ENCODE peak calls at places on chromosomes 6 and 20, in seven cellular contexts. Z is endothelial cell, V is mucosa of descending colon, Q is mesothelial cell of epicardium, D is cardiac muscle cell, U is osteocyte, A is heart left ventricle. G is an unnamed sample.
A peak's percentile ranks its signal among the peaks of the same experiment; 100 is the strongest.

GRCh38 chr6:81562169-81562568 is 190.3 kb downstream of the TENT5A start:
- DNase-seq in Z (no peak), V (no peak), Q (no peak), D (peak; percentile 14), U (no peak), A (no peak), G (peak; percentile 16)

GRCh38 chr6:30450908-30451818 is 38.1 kb upstream of the HLA-E start:
- DNase-seq in Z (peak; percentile 45), V (peak; percentile 65), Q (no peak), D (no peak), U (no peak), A (peak; percentile 71), G (no peak)

GRCh38 chr20:10795286-10796026 is 121.7 kb upstream of the JAG1 start:
- DNase-seq in Z (no peak), V (no peak), Q (no peak), D (no peak), U (no peak), A (no peak), G (no peak)

GRCh38 chr6:49409951-49410542 is 53.0 kb downstream of the MMUT start:
- DNase-seq in Z (peak; percentile 79), V (no peak), Q (peak; percentile 80), D (peak; percentile 81), U (peak; percentile 90), A (peak; percentile 54), G (peak; percentile 80)

GRCh38 chr6:30885999-30886896 is 1.9 kb downstream of the DDR1 start:
- DNase-seq in Z (no peak), V (no peak), Q (peak; percentile 61), D (peak; percentile 19), U (no peak), A (peak; percentile 66), G (peak; percentile 87)

GRCh38 chr20:62263396-62263795 is 25.1 kb downstream of the OSBPL2 start:
- DNase-seq in Z (no peak), V (no peak), Q (no peak), D (no peak), U (no peak), A (no peak), G (no peak)

GRCh38 chr20:32792316-32792715 is 27.4 kb upstream of the MAPRE1 start:
- DNase-seq in Z (no peak), V (no peak), Q (peak; percentile 61), D (peak; percentile 44), U (no peak), A (no peak), G (peak; percentile 88)

GRCh38 chr6:168219167-168219566 is 100.4 kb downstream of the DACT2 start:
- DNase-seq in Z (no peak), V (no peak), Q (no peak), D (no peak), U (no peak), A (peak; percentile 82), G (no peak)

GRCh38 chr6:166514196-166514595 is 72.3 kb downstream of the RAMACL start:
- DNase-seq in Z (no peak), V (no peak), Q (no peak), D (no peak), U (no peak), A (no peak), G (peak; percentile 44)
- TF ChIP-seq CTCF in Z (no peak), V (no peak), Q (no peak), D (peak; percentile 11), U (peak; percentile 14), A (no peak), G (peak; percentile 8)

GRCh38 chr20:24033560-24033959 is 45.0 kb upstream of the GGTLC1 start:
- DNase-seq in Z (no peak), V (no peak), Q (no peak), D (no peak), U (no peak), A (no peak), G (no peak)
- TF ChIP-seq CTCF in Z (no peak), V (no peak), Q (no peak), D (no peak), U (no peak), A (no peak), G (no peak)

GRCh38 chr20:41017448-41018042 is 11.1 kb upstream of the TOP1 start:
- DNase-seq in Z (no peak), V (no peak), Q (no peak), D (no peak), U (no peak), A (no peak), G (peak; percentile 47)
- TF ChIP-seq CTCF in Z (no peak), V (no peak), Q (no peak), D (no peak), U (no peak), A (no peak), G (no peak)

GRCh38 chr6:159013229-159013628 is 13.2 kb upstream of the RSPH3 start:
- DNase-seq in Z (no peak), V (no peak), Q (no peak), D (no peak), U (no peak), A (no peak), G (no peak)
- TF ChIP-seq CTCF in Z (no peak), V (no peak), Q (no peak), D (no peak), U (no peak), A (no peak), G (no peak)

DNA sequence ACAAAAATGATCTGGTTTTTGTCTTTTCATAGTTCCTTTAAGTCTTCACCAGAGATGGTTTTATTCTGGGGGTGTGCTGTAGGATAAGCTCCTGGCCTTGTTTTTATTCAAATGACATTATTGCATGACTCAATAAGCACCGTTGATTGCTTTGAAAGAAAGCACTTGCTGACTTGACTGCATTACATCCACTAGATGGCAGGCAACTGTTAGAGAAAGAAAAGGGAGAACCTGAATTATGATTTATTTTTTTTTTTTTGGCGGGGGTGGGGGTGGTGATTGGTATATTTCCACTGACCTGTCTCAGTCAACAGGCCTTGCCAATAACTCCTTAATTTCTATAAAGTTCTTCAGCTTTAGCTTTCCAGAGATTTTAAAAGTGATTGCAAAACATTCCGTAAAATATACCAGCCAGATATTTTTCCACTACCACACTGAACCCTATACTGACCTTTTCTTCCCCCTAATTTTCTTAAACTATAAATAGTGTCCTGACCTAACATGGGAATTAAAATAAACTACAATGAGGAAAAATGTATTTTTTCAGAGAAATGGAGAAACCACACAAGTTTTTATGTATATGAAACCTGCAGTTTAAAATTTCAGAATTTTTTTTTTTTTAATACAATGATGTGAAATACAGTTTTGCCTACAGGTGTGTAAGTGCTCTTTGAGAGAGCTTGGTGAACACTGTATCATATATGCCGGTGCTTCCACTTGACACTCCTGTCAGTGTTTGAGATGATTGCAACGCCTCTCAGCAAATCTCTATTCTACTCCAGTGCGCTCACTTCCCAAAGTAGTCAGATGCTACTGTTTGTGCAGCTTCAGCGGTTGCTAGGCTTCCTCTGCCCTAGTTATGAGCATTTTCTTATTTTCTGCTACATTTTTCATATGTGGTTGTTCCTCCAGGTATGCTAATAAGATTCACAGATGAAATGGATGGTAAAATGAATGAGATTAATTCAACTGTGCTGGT is 274.3 kb downstream of the CD109 start:
- DNase-seq in Z (no peak), V (no peak), Q (no peak), D (peak; percentile 57), U (no peak), A (no peak), G (peak; percentile 20)
- TF ChIP-seq CTCF in Z (peak; percentile 75), V (no peak), Q (peak; percentile 50), D (peak; percentile 82), U (peak; percentile 81), A (peak; percentile 21), G (peak; percentile 33)

G was measured in Calu3.